ENCODE peak calls at places on chromosomes 5 and 9, in ten cellular contexts. V is stimulated activated CD4-positive, alpha-beta T cell treated with anti-CD3 and anti-CD28 coated beads, Interleukin-1b, Interleukin-23, amount 100 ng/mL, for 24 hours; T is small intestine; B is heart right ventricle; Y is aorta; A is GM13977; U is ELR; F is stimulated activated CD8-positive, alpha-beta memory T cell treated with anti-CD3 and anti-CD28 coated beads, Interleukin-15, amount 100 ng/mL, for 24 hours; N is Ammon's horn; S is head of caudate nucleus. Z is an unnamed sample.

GRCh38 chr9:75213765-75214164 is 125.5 kb downstream of the OSTF1 start:
- DNase-seq in T (no peak), V (no peak), U (no peak), Y (no peak), B (no peak), F (no peak), N (no peak), S (no peak), A (no peak), Z (no peak)

GRCh38 chr5:138541511-138541910 is 1.5 kb downstream of the ETF1 start:
- DNase-seq in U (no peak), Y (no peak), F (no peak), N (no peak), V (no peak), S (no peak), T (no peak), A (no peak), B (no peak), Z (no peak)

GRCh38 chr9:1939926-1940368 is 75.2 kb upstream of the SMARCA2 start:
- DNase-seq in B (no peak), A (peak; percentile 73), N (peak; percentile 52), Y (no peak), S (peak; percentile 40), T (peak; percentile 17), V (peak; percentile 8), F (no peak), U (peak; percentile 36), Z (peak; percentile 41)

GRCh38 chr5:99285606-99286005 is 356.8 kb upstream of the CHD1 start:
- DNase-seq in B (no peak), Y (no peak), U (no peak), V (no peak), T (peak; percentile 1), F (no peak), S (no peak), N (no peak), A (no peak), Z (peak; percentile 32)

GRCh38 chr9:136984464-136985026 is 1.8 kb downstream of the LCNL1 start:
- DNase-seq in F (no peak), S (no peak), B (peak; percentile 21), A (no peak), Y (no peak), T (no peak), U (no peak), N (no peak), V (no peak), Z (no peak)

GRCh38 chr9:127545196-127546124 is 66.6 kb upstream of the STXBP1 start:
- DNase-seq in S (peak; percentile 82), N (peak; percentile 80), B (no peak), F (no peak), Y (peak; percentile 80), A (no peak), U (peak; percentile 55), T (peak; percentile 82), V (no peak), Z (no peak)

GRCh38 chr9:2655411-2655901 is 33.9 kb downstream of the VLDLR start:
- DNase-seq in N (no peak), A (no peak), F (no peak), B (no peak), T (peak; percentile 43), S (no peak), U (peak; percentile 95), Y (no peak), V (no peak), Z (no peak)

GRCh38 chr5:84637662-84638375 is 253.1 kb upstream of the EDIL3 start:
- DNase-seq in Y (no peak), U (no peak), A (no peak), V (no peak), N (no peak), F (no peak), B (no peak), S (no peak), T (no peak), Z (no peak)

GRCh38 chr5:172123269-172123692 is 64.7 kb downstream of the STK10 start:
- DNase-seq in A (no peak), V (no peak), N (peak; percentile 86), S (peak; percentile 67), Y (no peak), T (peak; percentile 56), U (peak; percentile 76), B (peak; percentile 69), F (no peak), Z (peak; percentile 30)

GRCh38 chr5:65482727-65483473 is 1.2 kb upstream of the ADAMTS6 start:
- DNase-seq in B (no peak), U (peak; percentile 73), F (no peak), S (no peak), A (peak; percentile 33), N (peak; percentile 16), V (no peak), Y (no peak), T (peak; percentile 70), Z (peak; percentile 13)

GRCh38 chr9:70159630-70160029 is 99.1 kb upstream of the SMC5 start:
- DNase-seq in A (no peak), U (peak; percentile 7), F (no peak), T (no peak), Y (no peak), V (no peak), N (no peak), S (no peak), B (no peak), Z (no peak)

GRCh38 chr5:163509288-163510040 is 4.0 kb downstream of the MAT2B start:
- DNase-seq in U (peak; percentile 29), Y (no peak), N (peak; percentile 17), V (no peak), F (no peak), T (peak; percentile 93), B (no peak), S (no peak), A (no peak), Z (peak; percentile 51)

GRCh38 chr5:82538339-82539034 is 260.3 kb upstream of the RPS23 start:
- DNase-seq in N (no peak), A (no peak), F (no peak), V (no peak), T (no peak), Y (no peak), S (no peak), B (no peak), U (no peak), Z (no peak)